ENCODE peak calls at places on chromosomes 2 and 18, in eight cellular contexts. One of them, this sample, is unnamed.

GRCh38 chr2:161355985-161356384 is 47.8 kb downstream of the PSMD14 start:
- DNase-seq in H4: no peak
- DNase-seq in NCI-H1930: no peak
- DNase-seq in effector memory CD8-positive, alpha-beta T cell: no peak
- DNase-seq in fibroblast of lung: no peak
- DNase-seq in GM23338: no peak
- DNase-seq in GM04504: no peak
- DNase-seq in stimulated activated CD4-positive, alpha-beta T cell treated with anti-CD3 and anti-CD28 coated beads, Interleukin-2, amount 100 ng/mL, for 48 hours: no peak
- DNase-seq in this sample: no peak

GRCh38 chr18:74289137-74289536 is 2.6 kb downstream of the CYB5A start:
- DNase-seq in H4: no peak
- DNase-seq in NCI-H1930: no peak
- DNase-seq in effector memory CD8-positive, alpha-beta T cell: no peak
- DNase-seq in fibroblast of lung: peak; percentile 34
- DNase-seq in GM23338: no peak
- DNase-seq in GM04504: no peak
- DNase-seq in stimulated activated CD4-positive, alpha-beta T cell treated with anti-CD3 and anti-CD28 coated beads, Interleukin-2, amount 100 ng/mL, for 48 hours: no peak
- DNase-seq in this sample: no peak

GRCh38 chr2:195837987-195838386 is 181.0 kb downstream of the SLC39A10 start:
- DNase-seq in H4: no peak
- DNase-seq in NCI-H1930: no peak
- DNase-seq in effector memory CD8-positive, alpha-beta T cell: no peak
- DNase-seq in fibroblast of lung: peak; percentile 94
- DNase-seq in GM23338: no peak
- DNase-seq in GM04504: peak; percentile 5
- DNase-seq in stimulated activated CD4-positive, alpha-beta T cell treated with anti-CD3 and anti-CD28 coated beads, Interleukin-2, amount 100 ng/mL, for 48 hours: no peak
- DNase-seq in this sample: no peak

GRCh38 chr2:26401739-26402541 is at the start of gene DRC1:
- DNase-seq in H4: no peak
- DNase-seq in NCI-H1930: peak; percentile 71
- DNase-seq in effector memory CD8-positive, alpha-beta T cell: no peak
- DNase-seq in fibroblast of lung: peak; percentile 67
- DNase-seq in GM23338: peak; percentile 96
- DNase-seq in GM04504: peak; percentile 56
- DNase-seq in stimulated activated CD4-positive, alpha-beta T cell treated with anti-CD3 and anti-CD28 coated beads, Interleukin-2, amount 100 ng/mL, for 48 hours: peak; percentile 27
- DNase-seq in this sample: peak; percentile 13

GRCh38 chr2:162298669-162299335 is 19.7 kb downstream of the IFIH1 start:
- DNase-seq in H4: no peak
- DNase-seq in NCI-H1930: no peak
- DNase-seq in effector memory CD8-positive, alpha-beta T cell: no peak
- DNase-seq in fibroblast of lung: no peak
- DNase-seq in GM23338: no peak
- DNase-seq in GM04504: no peak
- DNase-seq in stimulated activated CD4-positive, alpha-beta T cell treated with anti-CD3 and anti-CD28 coated beads, Interleukin-2, amount 100 ng/mL, for 48 hours: no peak
- DNase-seq in this sample: no peak

GRCh38 chr2:215435261-215435808 is 533 bp downstream of the FN1 start:
- DNase-seq in H4: peak; percentile 23
- DNase-seq in NCI-H1930: no peak
- DNase-seq in effector memory CD8-positive, alpha-beta T cell: no peak
- DNase-seq in fibroblast of lung: no peak
- DNase-seq in GM23338: peak; percentile 77
- DNase-seq in GM04504: no peak
- DNase-seq in stimulated activated CD4-positive, alpha-beta T cell treated with anti-CD3 and anti-CD28 coated beads, Interleukin-2, amount 100 ng/mL, for 48 hours: no peak
- DNase-seq in this sample: peak; percentile 21

GRCh38 chr18:35619468-35619867 is 37.9 kb downstream of the GALNT1 start:
- DNase-seq in H4: no peak
- DNase-seq in NCI-H1930: no peak
- DNase-seq in effector memory CD8-positive, alpha-beta T cell: no peak
- DNase-seq in fibroblast of lung: no peak
- DNase-seq in GM23338: no peak
- DNase-seq in GM04504: no peak
- DNase-seq in stimulated activated CD4-positive, alpha-beta T cell treated with anti-CD3 and anti-CD28 coated beads, Interleukin-2, amount 100 ng/mL, for 48 hours: no peak
- DNase-seq in this sample: no peak

GRCh38 chr2:152781210-152781609 is 62.8 kb downstream of the ARL6IP6 start:
- DNase-seq in H4: no peak
- DNase-seq in NCI-H1930: no peak
- DNase-seq in effector memory CD8-positive, alpha-beta T cell: no peak
- DNase-seq in fibroblast of lung: no peak
- DNase-seq in GM23338: no peak
- DNase-seq in GM04504: no peak
- DNase-seq in stimulated activated CD4-positive, alpha-beta T cell treated with anti-CD3 and anti-CD28 coated beads, Interleukin-2, amount 100 ng/mL, for 48 hours: no peak
- DNase-seq in this sample: no peak

GRCh38 chr2:156110890-156111289 is 221.6 kb downstream of the NR4A2 start:
- DNase-seq in H4: peak; percentile 41
- DNase-seq in NCI-H1930: no peak
- DNase-seq in effector memory CD8-positive, alpha-beta T cell: no peak
- DNase-seq in fibroblast of lung: no peak
- DNase-seq in GM23338: peak; percentile 70
- DNase-seq in GM04504: no peak
- DNase-seq in stimulated activated CD4-positive, alpha-beta T cell treated with anti-CD3 and anti-CD28 coated beads, Interleukin-2, amount 100 ng/mL, for 48 hours: no peak
- DNase-seq in this sample: no peak

GRCh38 chr18:48138211-48138610 is 207.8 kb upstream of the SMAD2 start:
- DNase-seq in H4: no peak
- DNase-seq in NCI-H1930: no peak
- DNase-seq in effector memory CD8-positive, alpha-beta T cell: no peak
- DNase-seq in fibroblast of lung: no peak
- DNase-seq in GM23338: peak; percentile 42
- DNase-seq in GM04504: no peak
- DNase-seq in stimulated activated CD4-positive, alpha-beta T cell treated with anti-CD3 and anti-CD28 coated beads, Interleukin-2, amount 100 ng/mL, for 48 hours: no peak
- DNase-seq in this sample: no peak

GRCh38 chr18:25360301-25360899 is 8.4 kb upstream of the ZNF521 start:
- DNase-seq in H4: no peak
- DNase-seq in NCI-H1930: no peak
- DNase-seq in effector memory CD8-positive, alpha-beta T cell: no peak
- DNase-seq in fibroblast of lung: peak; percentile 21
- DNase-seq in GM23338: no peak
- DNase-seq in GM04504: no peak
- DNase-seq in stimulated activated CD4-positive, alpha-beta T cell treated with anti-CD3 and anti-CD28 coated beads, Interleukin-2, amount 100 ng/mL, for 48 hours: no peak
- DNase-seq in this sample: no peak

GRCh38 chr2:8290771-8291352 is 391.0 kb upstream of the ID2 start:
- DNase-seq in H4: no peak
- DNase-seq in NCI-H1930: no peak
- DNase-seq in effector memory CD8-positive, alpha-beta T cell: no peak
- DNase-seq in fibroblast of lung: no peak
- DNase-seq in GM23338: no peak
- DNase-seq in GM04504: no peak
- DNase-seq in stimulated activated CD4-positive, alpha-beta T cell treated with anti-CD3 and anti-CD28 coated beads, Interleukin-2, amount 100 ng/mL, for 48 hours: no peak
- DNase-seq in this sample: no peak

GRCh38 chr2:207768168-207768890 is 1.4 kb downstream of the FZD5 start:
- DNase-seq in H4: no peak
- DNase-seq in NCI-H1930: no peak
- DNase-seq in effector memory CD8-positive, alpha-beta T cell: peak; percentile 21
- DNase-seq in fibroblast of lung: peak; percentile 34
- DNase-seq in GM23338: peak; percentile 59
- DNase-seq in GM04504: no peak
- DNase-seq in stimulated activated CD4-positive, alpha-beta T cell treated with anti-CD3 and anti-CD28 coated beads, Interleukin-2, amount 100 ng/mL, for 48 hours: peak; percentile 12
- DNase-seq in this sample: no peak

GRCh38 chr2:236964291-236964690 is 121.4 kb upstream of the COPS8 start:
- DNase-seq in H4: no peak
- DNase-seq in NCI-H1930: no peak
- DNase-seq in effector memory CD8-positive, alpha-beta T cell: no peak
- DNase-seq in fibroblast of lung: peak; percentile 25
- DNase-seq in GM23338: no peak
- DNase-seq in GM04504: no peak
- DNase-seq in stimulated activated CD4-positive, alpha-beta T cell treated with anti-CD3 and anti-CD28 coated beads, Interleukin-2, amount 100 ng/mL, for 48 hours: no peak
- DNase-seq in this sample: no peak

GRCh38 chr2:64516651-64517510 is 7.2 kb upstream of the AFTPH start:
- DNase-seq in H4: no peak
- DNase-seq in NCI-H1930: no peak
- DNase-seq in effector memory CD8-positive, alpha-beta T cell: no peak
- DNase-seq in fibroblast of lung: no peak
- DNase-seq in GM23338: no peak
- DNase-seq in GM04504: no peak
- DNase-seq in stimulated activated CD4-positive, alpha-beta T cell treated with anti-CD3 and anti-CD28 coated beads, Interleukin-2, amount 100 ng/mL, for 48 hours: no peak
- DNase-seq in this sample: no peak

GRCh38 chr2:164061129-164061746 is 325.4 kb upstream of the FIGN start:
- DNase-seq in H4: peak; percentile 37
- DNase-seq in NCI-H1930: peak; percentile 4
- DNase-seq in effector memory CD8-positive, alpha-beta T cell: no peak
- DNase-seq in fibroblast of lung: peak; percentile 48
- DNase-seq in GM23338: peak; percentile 88
- DNase-seq in GM04504: no peak
- DNase-seq in stimulated activated CD4-positive, alpha-beta T cell treated with anti-CD3 and anti-CD28 coated beads, Interleukin-2, amount 100 ng/mL, for 48 hours: no peak
- DNase-seq in this sample: peak; percentile 37

GRCh38 chr2:25347205-25347815 is 5.6 kb upstream of the DNMT3A start:
- DNase-seq in H4: peak; percentile 37
- DNase-seq in NCI-H1930: no peak
- DNase-seq in effector memory CD8-positive, alpha-beta T cell: no peak
- DNase-seq in fibroblast of lung: peak; percentile 23
- DNase-seq in GM23338: no peak
- DNase-seq in GM04504: no peak
- DNase-seq in stimulated activated CD4-positive, alpha-beta T cell treated with anti-CD3 and anti-CD28 coated beads, Interleukin-2, amount 100 ng/mL, for 48 hours: no peak
- DNase-seq in this sample: no peak

GRCh38 chr18:37019157-37019571 is 190.2 kb downstream of the KIAA1328 start:
- DNase-seq in H4: no peak
- DNase-seq in NCI-H1930: no peak
- DNase-seq in effector memory CD8-positive, alpha-beta T cell: no peak
- DNase-seq in fibroblast of lung: peak; percentile 15
- DNase-seq in GM23338: peak; percentile 55
- DNase-seq in GM04504: no peak
- DNase-seq in stimulated activated CD4-positive, alpha-beta T cell treated with anti-CD3 and anti-CD28 coated beads, Interleukin-2, amount 100 ng/mL, for 48 hours: no peak
- DNase-seq in this sample: no peak

GRCh38 chr2:69092857-69093256 is 79.9 kb downstream of the ANTXR1 start:
- DNase-seq in H4: no peak
- DNase-seq in NCI-H1930: no peak
- DNase-seq in effector memory CD8-positive, alpha-beta T cell: no peak
- DNase-seq in fibroblast of lung: no peak
- DNase-seq in GM23338: no peak
- DNase-seq in GM04504: no peak
- DNase-seq in stimulated activated CD4-positive, alpha-beta T cell treated with anti-CD3 and anti-CD28 coated beads, Interleukin-2, amount 100 ng/mL, for 48 hours: no peak
- DNase-seq in this sample: no peak

GRCh38 chr2:46850742-46851141 is 64.9 kb downstream of the MCFD2 start:
- DNase-seq in H4: peak; percentile 60
- DNase-seq in NCI-H1930: no peak
- DNase-seq in effector memory CD8-positive, alpha-beta T cell: no peak
- DNase-seq in fibroblast of lung: peak; percentile 74
- DNase-seq in GM23338: no peak
- DNase-seq in GM04504: no peak
- DNase-seq in stimulated activated CD4-positive, alpha-beta T cell treated with anti-CD3 and anti-CD28 coated beads, Interleukin-2, amount 100 ng/mL, for 48 hours: no peak
- DNase-seq in this sample: no peak

GRCh38 chr2:163610817-163611556 is 124.8 kb downstream of the FIGN start:
- DNase-seq in H4: no peak
- DNase-seq in NCI-H1930: peak; percentile 10
- DNase-seq in effector memory CD8-positive, alpha-beta T cell: no peak
- DNase-seq in fibroblast of lung: no peak
- DNase-seq in GM23338: peak; percentile 64
- DNase-seq in GM04504: no peak
- DNase-seq in stimulated activated CD4-positive, alpha-beta T cell treated with anti-CD3 and anti-CD28 coated beads, Interleukin-2, amount 100 ng/mL, for 48 hours: no peak
- DNase-seq in this sample: peak; percentile 23

GRCh38 chr18:37671119-37671518 is 105.5 kb upstream of the CELF4 start:
- DNase-seq in H4: no peak
- DNase-seq in NCI-H1930: no peak
- DNase-seq in effector memory CD8-positive, alpha-beta T cell: no peak
- DNase-seq in fibroblast of lung: no peak
- DNase-seq in GM23338: no peak
- DNase-seq in GM04504: no peak
- DNase-seq in stimulated activated CD4-positive, alpha-beta T cell treated with anti-CD3 and anti-CD28 coated beads, Interleukin-2, amount 100 ng/mL, for 48 hours: no peak
- DNase-seq in this sample: no peak

GRCh38 chr2:81260320-81260719 is 955.8 kb upstream of the LRRTM1 start:
- DNase-seq in H4: no peak
- DNase-seq in NCI-H1930: no peak
- DNase-seq in effector memory CD8-positive, alpha-beta T cell: no peak
- DNase-seq in fibroblast of lung: peak; percentile 6
- DNase-seq in GM23338: no peak
- DNase-seq in GM04504: no peak
- DNase-seq in stimulated activated CD4-positive, alpha-beta T cell treated with anti-CD3 and anti-CD28 coated beads, Interleukin-2, amount 100 ng/mL, for 48 hours: no peak
- DNase-seq in this sample: no peak

GRCh38 chr2:30776831-30777652 is 30.2 kb downstream of the CAPN13 start:
- DNase-seq in H4: no peak
- DNase-seq in NCI-H1930: no peak
- DNase-seq in effector memory CD8-positive, alpha-beta T cell: no peak
- DNase-seq in fibroblast of lung: no peak
- DNase-seq in GM23338: no peak
- DNase-seq in GM04504: no peak
- DNase-seq in stimulated activated CD4-positive, alpha-beta T cell treated with anti-CD3 and anti-CD28 coated beads, Interleukin-2, amount 100 ng/mL, for 48 hours: no peak
- DNase-seq in this sample: no peak